ENCODE peak calls at places on chromosomes 1 and 21, in four cellular contexts. V is WTC11, N is SK-N-SH, H is H1. U is an unnamed sample.

GRCh38 chr1:197467881-197468280 is 199.8 kb downstream of the CRB1 start:
- DNase-seq in V (no peak), N (no peak), H (no peak), U (no peak)

GRCh38 chr1:156608981-156609380 is 7.7 kb upstream of the GPATCH4 start:
- DNase-seq in V (peak), N (peak), H (no peak), U (peak)

GRCh38 chr1:162285149-162285561 is 91.5 kb downstream of the SPATA46 start:
- DNase-seq in V (no peak), N (no peak), H (no peak), U (no peak)

GRCh38 chr1:30856260-30856790 is 52.2 kb downstream of the SDC3 start:
- DNase-seq in V (no peak), N (peak), H (no peak), U (no peak)

GRCh38 chr1:95118019-95118499 is 904 bp downstream of the TLCD4 start:
- DNase-seq in V (no peak), N (no peak), H (no peak), U (no peak)

GRCh38 chr1:38789498-38790169 is 69.9 kb downstream of the RRAGC start:
- DNase-seq in V (no peak), N (peak), H (no peak), U (peak)

GRCh38 chr1:47507140-47507539 is 69.3 kb downstream of the FOXD2 start:
- DNase-seq in V (no peak), N (no peak), H (no peak), U (no peak)

GRCh38 chr1:12314328-12314903 is 84.6 kb downstream of the VPS13D start:
- DNase-seq in V (no peak), N (peak), H (no peak), U (peak)

GRCh38 chr21:29523646-29524045 is 224.9 kb downstream of the BACH1 start:
- DNase-seq in V (no peak), N (no peak), H (no peak), U (no peak)

GRCh38 chr1:3546048-3546384 is 65.3 kb downstream of the MEGF6 start:
- DNase-seq in V (no peak), N (no peak), H (no peak), U (no peak)

GRCh38 chr21:36717901-36718465 is 19.1 kb downstream of the SIM2 start:
- DNase-seq in V (no peak), N (no peak), H (no peak), U (no peak)

GRCh38 chr21:38735807-38736206 is 69.9 kb upstream of the ETS2 start:
- DNase-seq in V (no peak), N (no peak), H (no peak), U (no peak)

GRCh38 chr1:18290740-18291412 is 183.3 kb downstream of the IGSF21 start:
- DNase-seq in V (peak), N (no peak), H (no peak), U (no peak)

GRCh38 chr1:203823306-203823705 is 27.9 kb downstream of the ZBED6 start:
- DNase-seq in V (no peak), N (no peak), H (no peak), U (no peak)

GRCh38 chr1:83418558-83418957 is 580.4 kb downstream of the TTLL7 start:
- DNase-seq in V (no peak), N (no peak), H (no peak), U (no peak)

GRCh38 chr1:165592945-165593823 is 37.9 kb upstream of the MGST3 start:
- DNase-seq in V (peak), N (peak), H (no peak), U (peak)

GRCh38 chr1:40316595-40317393 is at the start of gene COL9A2:
- DNase-seq in V (peak), N (peak), H (no peak), U (no peak)

GRCh38 chr1:115613767-115614166 is 28.0 kb upstream of the VANGL1 start:
- DNase-seq in V (no peak), N (no peak), H (no peak), U (no peak)

GRCh38 chr21:45992311-45993209 is 11.0 kb downstream of the COL6A1 start:
- DNase-seq in V (peak), N (no peak), H (no peak), U (no peak)

GRCh38 chr21:16708431-16708830 is 804.4 kb upstream of the CXADR start:
- DNase-seq in V (no peak), N (no peak), H (no peak), U (no peak)

GRCh38 chr1:209433649-209434031 is 149.9 kb upstream of the CAMK1G start:
- DNase-seq in V (no peak), N (no peak), H (no peak), U (no peak)

GRCh38 chr1:54407957-54408700 is 1.9 kb upstream of the SSBP3 start:
- DNase-seq in V (no peak), N (no peak), H (no peak), U (peak)

GRCh38 chr1:2989976-2990375 is 31.3 kb upstream of the ACTRT2 start:
- DNase-seq in V (no peak), N (no peak), H (no peak), U (no peak)

GRCh38 chr21:14569026-14569425 is 22.9 kb upstream of the SAMSN1 start:
- DNase-seq in V (no peak), N (no peak), H (no peak), U (no peak)

GRCh38 chr1:4050998-4051397 is 150.9 kb upstream of the C1orf174 start:
- DNase-seq in V (no peak), N (no peak), H (no peak), U (no peak)

GRCh38 chr1:244049142-244049968 is 1.7 kb upstream of the ZBTB18 start:
- DNase-seq in V (peak), N (peak), H (no peak), U (peak)
- TF ChIP-seq TEAD4 in V (no peak), N (no peak), H (no peak), U (no peak)

GRCh38 chr1:233971753-233972152 is 67.3 kb downstream of the SLC35F3 start:
- DNase-seq in V (no peak), N (no peak), H (no peak), U (no peak)
- TF ChIP-seq TEAD4 in V (no peak), N (no peak), H (no peak), U (no peak)

GRCh38 chr1:217139513-217139912 is 416.3 kb upstream of the ESRRG start:
- DNase-seq in V (peak), N (peak), H (no peak), U (no peak)
- TF ChIP-seq TEAD4 in V (no peak), N (no peak), H (no peak), U (no peak)

GRCh38 chr1:229409616-229410369 is 24.1 kb downstream of the ACTA1 start:
- DNase-seq in V (no peak), N (peak), H (no peak), U (no peak)
- TF ChIP-seq TEAD4 in V (no peak), N (no peak), H (no peak), U (no peak)

GRCh38 chr1:234852659-234853058 is 242.7 kb upstream of the IRF2BP2 start:
- DNase-seq in V (no peak), N (no peak), H (no peak), U (no peak)

GRCh38 chr1:234851450-234852438 is 241.8 kb upstream of the IRF2BP2 start:
- DNase-seq in V (no peak), N (no peak), H (no peak), U (no peak)

GRCh38 chr1:234849824-234850223 is 239.8 kb upstream of the IRF2BP2 start:
- DNase-seq in V (no peak), N (no peak), H (no peak), U (no peak)

GRCh38 chr1:234845836-234846235 is 235.9 kb upstream of the IRF2BP2 start:
- DNase-seq in V (no peak), N (no peak), H (no peak), U (no peak)

DNA sequence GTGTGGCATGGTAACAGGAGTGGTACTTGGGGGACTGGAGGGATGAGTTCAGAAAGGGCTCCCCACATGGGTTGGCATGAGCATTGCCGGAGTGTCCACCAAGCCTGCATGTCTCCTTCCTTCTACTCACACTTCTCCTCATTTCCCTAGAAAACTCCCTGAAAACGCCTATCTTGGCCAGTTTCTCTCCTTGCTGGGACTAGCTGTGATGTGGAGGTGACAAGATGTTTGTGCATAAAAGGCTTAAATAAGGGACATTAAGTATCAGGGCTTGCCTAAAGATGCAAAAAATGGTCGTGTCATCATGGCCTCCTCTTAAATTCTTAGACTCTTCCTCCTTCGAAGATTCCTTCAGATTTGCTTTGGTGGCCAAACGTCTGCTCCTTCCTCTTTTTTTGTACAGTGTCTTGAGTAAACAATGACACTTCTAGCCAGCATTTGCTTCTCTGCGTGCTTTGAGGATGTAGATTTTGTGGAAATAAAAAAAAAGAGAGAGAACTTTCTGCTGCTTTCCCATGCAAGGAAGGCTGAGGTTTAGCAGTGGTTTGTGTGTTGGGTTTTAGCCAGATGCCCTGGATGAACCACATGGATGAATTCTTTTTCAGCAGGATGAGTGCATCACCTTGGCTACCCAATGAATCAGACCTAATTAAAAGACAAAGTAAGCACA is 239.1 kb upstream of the IRF2BP2 start:
- DNase-seq in V (no peak), N (no peak), H (no peak), U (no peak)
- TF ChIP-seq TEAD4 in V (no peak), N (no peak), H (no peak), U (no peak)

GRCh38 chr1:108606478-108606877 is 46.6 kb downstream of the EEIG2 start:
- DNase-seq in V (no peak), N (no peak), H (no peak), U (no peak)

GRCh38 chr1:108598340-108598739 is 38.4 kb downstream of the EEIG2 start:
- DNase-seq in V (no peak), N (no peak), H (no peak), U (no peak)

GRCh38 chr1:108605633-108606032 is 45.7 kb downstream of the EEIG2 start:
- DNase-seq in V (no peak), N (no peak), H (no peak), U (no peak)

GRCh38 chr1:108600504-108600903 is 40.6 kb downstream of the EEIG2 start:
- DNase-seq in V (no peak), N (no peak), H (no peak), U (no peak)

GRCh38 chr1:108601708-108602410 is 42.0 kb downstream of the EEIG2 start:
- DNase-seq in V (no peak), N (peak), H (no peak), U (no peak)
- TF ChIP-seq TEAD4 in V (no peak), N (no peak), H (no peak), U (no peak)

DNA sequence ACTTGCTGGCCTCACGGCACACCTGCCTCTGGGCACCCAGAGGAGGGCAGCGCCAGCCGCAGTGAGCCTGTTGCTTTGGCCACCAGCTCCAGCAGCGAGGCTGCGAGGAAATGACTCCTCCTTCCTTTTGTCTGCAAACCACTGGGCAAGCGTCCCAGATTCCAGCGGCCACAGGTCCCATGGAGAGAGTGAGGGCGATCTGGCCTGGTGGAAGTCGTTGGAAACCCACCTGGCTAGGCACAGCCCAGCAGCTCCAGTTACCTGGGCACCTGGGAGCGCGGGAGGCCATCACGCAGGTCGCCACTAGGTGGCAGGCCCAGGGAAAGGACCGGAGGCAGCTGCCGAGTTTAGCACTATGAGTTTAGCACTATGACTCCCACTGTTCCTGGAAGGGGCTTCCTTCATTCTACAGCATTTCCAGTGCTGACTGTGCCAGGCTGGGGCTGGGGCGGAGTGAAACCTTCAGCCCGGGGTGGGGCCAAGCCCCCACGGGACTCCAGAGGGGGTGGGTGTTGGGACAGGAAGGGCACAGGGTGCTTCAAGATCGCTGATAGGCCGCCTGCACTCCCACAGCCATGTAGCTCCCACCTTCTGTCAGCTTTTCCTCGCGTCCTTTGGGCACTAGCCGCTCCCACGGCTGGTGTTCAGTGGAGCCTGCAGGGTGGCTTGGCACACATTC is 1.1 kb upstream of the ESPN start:
- DNase-seq in V (peak), N (peak), H (peak), U (peak)
- TF ChIP-seq TEAD4 in V (no peak), N (no peak), H (peak), U (no peak)

GRCh38 chr1:117051224-117052064 is 8.7 kb upstream of the TTF2 start:
- DNase-seq in V (no peak), N (no peak), H (no peak), U (no peak)
- TF ChIP-seq TEAD4 in V (no peak), N (no peak), H (no peak), U (no peak)

GRCh38 chr1:177648138-177648537 is 321.7 kb downstream of the SEC16B start:
- DNase-seq in V (no peak), N (peak), H (no peak), U (no peak)

GRCh38 chr1:177650947-177651346 is 318.9 kb downstream of the SEC16B start:
- DNase-seq in V (no peak), N (no peak), H (no peak), U (no peak)

GRCh38 chr1:177640687-177641086 is 329.2 kb downstream of the SEC16B start:
- DNase-seq in V (no peak), N (no peak), H (no peak), U (no peak)

GRCh38 chr1:177646757-177647730 is 322.8 kb downstream of the SEC16B start:
- DNase-seq in V (no peak), N (no peak), H (no peak), U (no peak)

DNA sequence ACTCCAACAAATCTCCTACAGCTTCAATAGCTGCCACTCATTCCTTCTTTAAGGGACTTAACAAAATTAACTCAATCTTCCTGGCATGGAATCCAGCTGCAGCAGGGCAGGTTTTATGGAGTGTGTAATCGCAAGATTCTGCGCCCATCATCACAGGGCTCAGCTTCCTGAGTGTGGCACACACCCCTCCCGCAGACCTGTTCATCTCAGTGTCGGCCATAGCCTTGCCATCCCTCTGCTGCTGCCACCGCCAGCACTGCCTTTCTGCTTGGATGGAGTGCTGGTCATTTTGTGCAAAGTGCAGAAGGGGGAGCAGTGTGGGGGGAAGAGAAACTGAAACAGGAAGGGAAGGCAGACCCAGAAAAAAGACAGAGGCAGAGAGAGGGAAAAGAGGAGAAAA is 324.4 kb downstream of the SEC16B start:
- DNase-seq in V (no peak), N (no peak), H (no peak), U (no peak)
- TF ChIP-seq TEAD4 in V (no peak), N (no peak), H (no peak), U (no peak)

GRCh38 chr1:242208021-242208420 is 209.1 kb upstream of the MAP1LC3C start:
- DNase-seq in V (no peak), N (no peak), H (no peak), U (no peak)

GRCh38 chr1:242212401-242212800 is 213.5 kb upstream of the MAP1LC3C start:
- DNase-seq in V (peak), N (peak), H (peak), U (no peak)

GRCh38 chr1:242206994-242207393 is 208.1 kb upstream of the MAP1LC3C start:
- DNase-seq in V (no peak), N (no peak), H (no peak), U (no peak)

GRCh38 chr1:242209063-242209462 is 210.2 kb upstream of the MAP1LC3C start:
- DNase-seq in V (no peak), N (no peak), H (no peak), U (no peak)

DNA sequence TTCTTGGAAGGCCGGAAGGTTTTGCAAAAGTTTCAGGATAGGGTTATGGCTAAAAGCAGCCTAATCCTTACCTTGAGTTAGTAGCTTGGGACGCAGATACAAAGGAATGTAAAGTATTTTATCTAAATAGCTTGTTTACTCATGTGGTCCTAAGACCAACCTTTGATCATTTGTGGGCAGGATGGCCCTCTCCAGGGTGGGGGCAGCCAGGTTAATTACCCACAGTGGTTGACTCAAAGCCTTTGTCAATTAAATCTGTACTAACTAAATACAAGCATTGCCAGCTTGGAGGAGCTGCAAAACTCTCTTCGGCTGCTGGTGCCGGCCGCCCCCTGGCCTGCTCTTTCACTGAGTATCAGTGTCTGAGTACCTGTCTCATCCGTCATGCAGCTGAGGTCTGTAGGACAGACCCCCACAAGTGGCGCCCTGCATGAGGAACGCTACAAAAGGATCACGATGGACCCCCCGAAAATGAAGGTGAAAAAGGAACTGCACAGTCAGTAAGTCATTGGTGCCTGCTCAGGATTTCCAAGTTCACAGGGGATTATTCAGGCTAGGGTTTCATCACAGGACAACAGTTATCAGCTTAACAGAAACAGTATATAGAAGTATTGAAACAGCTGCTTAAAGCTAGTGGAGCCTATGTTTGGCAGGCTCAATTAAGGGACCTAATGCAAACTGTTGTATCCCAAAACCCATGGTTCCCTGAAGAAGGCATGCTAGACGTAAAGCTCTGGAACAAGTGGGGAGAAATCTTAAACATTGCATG is 212.5 kb upstream of the MAP1LC3C start:
- DNase-seq in V (peak), N (no peak), H (peak), U (no peak)
- TF ChIP-seq TEAD4 in V (no peak), N (no peak), H (no peak), U (no peak)